ENCODE peak calls at places on chromosomes 7 and 10, in ten cellular contexts. T, V, E, S, J, M, A, Q, G and K are unnamed samples.

GRCh38 chr7:2838873-2839578 is 5.1 kb downstream of the GNA12 start:
- DNase-seq in M (no peak), G (peak; percentile 35), S (no peak), V (no peak), J (no peak), A (peak; percentile 78), T (no peak), Q (peak; percentile 27), E (no peak), K (no peak)

GRCh38 chr10:67385566-67385965 is 310.4 kb downstream of the CTNNA3 start:
- DNase-seq in M (no peak), J (no peak), S (no peak), E (peak; percentile 8), G (no peak), Q (no peak), A (no peak), T (no peak), V (no peak), K (no peak)

GRCh38 chr10:6049031-6049400 is 13.2 kb downstream of the IL2RA start:
- DNase-seq in T (no peak), Q (no peak), G (no peak), M (no peak), E (no peak), A (no peak), S (no peak), V (no peak), J (no peak), K (no peak)

GRCh38 chr10:27285093-27285492 is 44.5 kb upstream of the ACBD5 start:
- DNase-seq in V (no peak), Q (peak; percentile 27), G (peak; percentile 23), J (no peak), T (no peak), E (no peak), A (no peak), S (no peak), M (no peak), K (peak; percentile 2)

GRCh38 chr10:21036757-21037156 is 139.6 kb upstream of the NEBL start:
- DNase-seq in E (no peak), G (no peak), A (no peak), Q (no peak), M (no peak), T (no peak), V (no peak), S (no peak), J (no peak), K (no peak)

GRCh38 chr10:115844592-115844991 is 428.4 kb downstream of the GFRA1 start:
- DNase-seq in T (no peak), M (no peak), G (no peak), S (no peak), V (no peak), E (no peak), Q (no peak), A (no peak), J (no peak), K (no peak)

GRCh38 chr7:1966631-1967200 is 266.0 kb downstream of the MAD1L1 start:
- DNase-seq in S (no peak), Q (no peak), J (no peak), V (no peak), M (peak; percentile 50), G (no peak), A (no peak), E (no peak), T (no peak), K (peak; percentile 74)

GRCh38 chr10:122376364-122376961 is 2.0 kb downstream of the PLEKHA1 start:
- DNase-seq in J (no peak), G (no peak), V (no peak), A (no peak), T (no peak), E (no peak), Q (no peak), M (no peak), S (no peak), K (no peak)

GRCh38 chr7:107622429-107622828 is 38.2 kb upstream of the SLC26A4 start:
- DNase-seq in T (peak; percentile 68), V (peak; percentile 20), M (no peak), A (no peak), S (no peak), Q (no peak), J (no peak), G (peak; percentile 43), E (no peak), K (no peak)

GRCh38 chr10:34742456-34742855 is 72.6 kb downstream of the PARD3 start:
- DNase-seq in A (no peak), S (no peak), T (no peak), V (no peak), E (no peak), Q (no peak), M (no peak), G (no peak), J (no peak), K (no peak)

GRCh38 chr10:110840225-110840922 is 31.4 kb upstream of the PDCD4 start:
- DNase-seq in A (no peak), T (no peak), V (no peak), M (no peak), S (no peak), E (no peak), G (no peak), J (no peak), Q (no peak), K (no peak)

GRCh38 chr10:5293691-5294550 is 70.8 kb upstream of the UCN3 start:
- DNase-seq in Q (peak; percentile 20), J (no peak), V (no peak), A (no peak), S (peak; percentile 37), E (peak; percentile 76), M (no peak), G (peak; percentile 89), T (no peak), K (no peak)

GRCh38 chr7:1885465-1886226 is 215.6 kb downstream of the ELFN1 start:
- DNase-seq in J (no peak), G (no peak), T (no peak), A (no peak), S (no peak), M (no peak), V (no peak), Q (no peak), E (no peak), K (no peak)

GRCh38 chr7:8455426-8455825 is 22.0 kb downstream of the NXPH1 start:
- DNase-seq in Q (no peak), S (no peak), A (no peak), V (no peak), E (no peak), J (no peak), G (no peak), M (no peak), T (no peak), K (peak; percentile 70)

GRCh38 chr10:70378122-70378521 is 4.3 kb downstream of the LRRC20 start:
- DNase-seq in T (peak; percentile 93), J (no peak), V (peak; percentile 90), S (peak; percentile 37), E (no peak), Q (no peak), M (no peak), A (no peak), G (no peak), K (no peak)

GRCh38 chr7:74180866-74181265 is 6.7 kb downstream of the EIF4H start:
- DNase-seq in A (no peak), T (no peak), M (no peak), Q (no peak), G (no peak), V (no peak), E (no peak), S (no peak), J (no peak), K (no peak)

GRCh38 chr7:104956753-104957450 is 57.1 kb upstream of the KMT2E start:
- DNase-seq in G (peak; percentile 34), E (no peak), M (no peak), A (no peak), T (peak; percentile 91), V (peak; percentile 81), Q (peak; percentile 67), J (no peak), S (no peak), K (no peak)

GRCh38 chr10:124151466-124152095 is 58.2 kb upstream of the CHST15 start:
- DNase-seq in M (no peak), V (no peak), A (no peak), S (no peak), J (no peak), T (no peak), E (no peak), Q (no peak), G (no peak), K (no peak)

GRCh38 chr7:102286237-102287081 is at the start of gene SH2B2:
- DNase-seq in S (peak; percentile 54), Q (peak; percentile 84), A (peak; percentile 69), G (peak; percentile 77), E (peak; percentile 77), M (peak; percentile 92), T (no peak), V (no peak), J (peak; percentile 53), K (peak; percentile 60)

GRCh38 chr7:123460616-123461015 is 73.8 kb downstream of the IQUB start:
- DNase-seq in V (no peak), S (no peak), G (no peak), T (no peak), E (no peak), A (no peak), J (no peak), Q (no peak), M (no peak), K (no peak)

GRCh38 chr10:63603709-63604445 is 82.7 kb downstream of the REEP3 start:
- DNase-seq in T (no peak), J (no peak), M (no peak), E (no peak), S (no peak), A (no peak), G (no peak), V (peak; percentile 80), Q (no peak), K (peak; percentile 39)

GRCh38 chr10:110040767-110041478 is 33.1 kb downstream of the ADD3 start:
- DNase-seq in J (no peak), T (no peak), A (no peak), Q (no peak), S (no peak), M (no peak), V (no peak), G (no peak), E (no peak), K (no peak)

GRCh38 chr10:33459597-33459996 is 125.1 kb upstream of the NRP1 start:
- DNase-seq in G (no peak), T (no peak), S (no peak), J (no peak), Q (no peak), E (no peak), A (no peak), M (no peak), V (no peak), K (no peak)

GRCh38 chr7:76300210-76300731 is 2.2 kb upstream of the HSPB1 start:
- DNase-seq in G (no peak), V (no peak), M (no peak), Q (no peak), A (no peak), S (no peak), J (no peak), T (no peak), E (no peak), K (no peak)

GRCh38 chr10:94125856-94126255 is 132.1 kb downstream of the PLCE1 start:
- DNase-seq in S (no peak), Q (no peak), V (peak; percentile 75), M (no peak), A (no peak), G (no peak), E (no peak), J (no peak), T (peak; percentile 62), K (no peak)

GRCh38 chr10:932589-932988 is 1.1 kb upstream of the LARP4B start:
- DNase-seq in T (no peak), G (no peak), E (no peak), A (no peak), J (no peak), M (no peak), Q (no peak), V (no peak), S (no peak), K (no peak)

GRCh38 chr10:31390804-31391203 is 71.8 kb downstream of the ZEB1 start:
- DNase-seq in S (no peak), V (no peak), A (no peak), M (no peak), T (no peak), E (no peak), Q (no peak), J (no peak), G (no peak), K (no peak)

GRCh38 chr7:17021205-17021604 is 139.4 kb upstream of the AGR3 start:
- DNase-seq in G (no peak), A (no peak), E (no peak), T (no peak), Q (no peak), M (no peak), V (no peak), J (no peak), S (no peak), K (no peak)